ENCODE peak calls at places on chromosomes 2 and 18, in six cellular contexts. V is endodermal cell, G is GM12878, C is IMR-90, S is H9, R is astrocyte. M is an unnamed sample.

GRCh38 chr2:72780483-72780882 is 45.4 kb downstream of the EXOC6B start:
- DNase-seq in V (no peak), G (no peak), C (peak), S (no peak), R (peak), M (no peak)

GRCh38 chr2:156565066-156565710 is 129.0 kb downstream of the GPD2 start:
- DNase-seq in V (no peak), G (no peak), C (peak), S (no peak), R (peak), M (no peak)

GRCh38 chr18:63290456-63291200 is 28.9 kb downstream of the BCL2 start:
- DNase-seq in V (peak), G (no peak), C (no peak), S (no peak), R (no peak), M (no peak)

GRCh38 chr18:25058520-25058919 is 293.4 kb downstream of the ZNF521 start:
- DNase-seq in V (no peak), G (no peak), C (no peak), S (no peak), R (no peak), M (no peak)

GRCh38 chr2:129187379-129187778 is 792.1 kb upstream of the RAB6C start:
- DNase-seq in V (no peak), G (no peak), C (no peak), S (no peak), R (no peak), M (no peak)

GRCh38 chr2:217717541-217717940 is 285.3 kb downstream of the TNS1 start:
- DNase-seq in V (peak), G (no peak), C (no peak), S (no peak), R (no peak), M (no peak)

GRCh38 chr18:21740474-21740723 is 193 bp upstream of the MIB1 start:
- DNase-seq in V (no peak), G (no peak), C (peak), S (peak), R (peak), M (no peak)

GRCh38 chr2:135299656-135300244 is 231.3 kb downstream of the ZRANB3 start:
- DNase-seq in V (no peak), G (peak), C (peak), S (no peak), R (peak), M (no peak)

GRCh38 chr2:101577173-101577572 is 102.3 kb upstream of the RFX8 start:
- DNase-seq in V (no peak), G (no peak), C (peak), S (no peak), R (no peak), M (no peak)

GRCh38 chr2:222882484-222882928 is 21.7 kb downstream of the ACSL3 start:
- DNase-seq in V (no peak), G (no peak), C (no peak), S (no peak), R (no peak), M (no peak)

GRCh38 chr18:10736984-10737383 is 211.2 kb downstream of the NAPG start:
- DNase-seq in V (peak), G (no peak), C (no peak), S (no peak), R (no peak), M (no peak)

GRCh38 chr2:207768891-207769596 is 662 bp downstream of the FZD5 start:
- DNase-seq in V (peak), G (no peak), C (no peak), S (no peak), R (no peak), M (no peak)

GRCh38 chr18:54416459-54416858 is 58.8 kb downstream of the C18orf54 start:
- DNase-seq in V (no peak), G (no peak), C (peak), S (no peak), R (peak), M (no peak)

GRCh38 chr2:16640024-16640423 is 25.6 kb downstream of the CYRIA start:
- DNase-seq in V (no peak), G (no peak), C (no peak), S (no peak), R (no peak), M (no peak)

GRCh38 chr2:16638941-16639340 is 26.7 kb downstream of the CYRIA start:
- DNase-seq in V (no peak), G (no peak), C (no peak), S (no peak), R (no peak), M (no peak)

GRCh38 chr2:16641509-16641908 is 24.1 kb downstream of the CYRIA start:
- DNase-seq in V (no peak), G (no peak), C (no peak), S (no peak), R (no peak), M (no peak)

GRCh38 chr2:16640867-16641266 is 24.8 kb downstream of the CYRIA start:
- DNase-seq in V (no peak), G (no peak), C (peak), S (no peak), R (no peak), M (no peak)

DNA sequence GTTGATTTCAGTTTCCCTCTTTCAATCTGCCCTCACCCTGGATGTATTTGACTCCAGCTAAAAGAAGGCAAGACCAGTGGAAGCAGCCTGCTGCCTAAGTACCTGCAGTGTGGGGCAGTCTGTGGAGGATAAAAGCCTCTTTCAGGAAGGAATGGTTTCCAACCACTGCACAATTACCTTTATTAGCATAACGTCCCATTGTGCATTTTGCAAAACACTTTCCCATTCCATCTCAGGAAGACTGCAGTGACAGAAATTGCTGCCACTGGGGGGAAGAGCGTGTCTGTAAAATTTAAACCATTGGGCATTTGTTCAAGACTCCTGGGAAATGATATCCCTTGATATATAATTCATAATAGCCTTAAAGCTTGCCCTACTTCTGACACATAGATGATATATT is 26.2 kb downstream of the CYRIA start:
- DNase-seq in V (no peak), G (no peak), C (no peak), S (no peak), R (no peak), M (no peak)
- H3K9ac ChIP-seq in V (no peak), G (no peak), C (no peak), S (no peak), R (no peak), M (no peak)

DNA sequence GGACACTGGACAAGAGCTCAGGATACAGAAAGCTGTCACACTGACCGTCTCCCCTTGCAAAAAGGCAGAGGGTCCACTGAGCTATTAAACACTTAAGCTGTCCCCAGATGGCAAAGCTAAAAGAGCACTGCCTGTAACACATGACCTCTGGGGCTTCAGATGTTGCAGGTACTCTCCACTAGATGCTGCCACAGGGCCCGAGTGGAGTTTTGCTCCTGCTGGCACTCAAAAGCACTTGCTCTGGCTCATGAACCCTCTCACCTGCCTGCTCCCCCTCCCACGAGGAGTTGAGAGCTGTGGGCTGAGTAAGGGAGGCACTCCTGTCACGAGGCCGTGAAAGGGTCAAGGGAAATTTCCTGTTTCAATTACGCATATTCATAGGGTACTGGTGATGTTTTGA is 227.9 kb downstream of the PRKCE start:
- DNase-seq in V (no peak), G (no peak), C (no peak), S (peak), R (no peak), M (no peak)
- H3K9ac ChIP-seq in V (no peak), G (no peak), C (no peak), S (no peak), R (no peak), M (no peak)

GRCh38 chr2:16400127-16400623 is 265.5 kb downstream of the CYRIA start:
- DNase-seq in V (no peak), G (no peak), C (no peak), S (no peak), R (no peak), M (no peak)
- H3K9ac ChIP-seq in V (no peak), G (no peak), C (no peak), S (no peak), R (no peak), M (no peak)

DNA sequence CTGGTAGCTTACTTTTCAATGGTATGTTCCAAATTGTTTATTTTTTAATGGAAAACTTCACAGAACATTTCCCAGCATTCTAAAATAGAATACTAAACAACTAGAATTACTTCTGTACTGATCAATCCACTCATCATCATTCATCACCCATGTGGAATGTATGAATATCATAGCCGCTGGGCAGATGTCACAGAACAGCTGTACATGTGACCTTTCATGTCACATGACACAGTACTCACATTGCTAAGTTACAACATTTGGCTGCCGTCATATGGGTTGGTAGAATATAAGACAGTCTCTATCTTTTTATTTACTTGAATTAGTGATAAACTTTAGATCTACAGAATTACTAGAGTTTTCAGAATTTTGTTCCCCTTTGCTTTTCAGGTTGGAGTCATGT is 387.6 kb downstream of the ZEB2 start:
- DNase-seq in V (no peak), G (no peak), C (peak), S (no peak), R (peak), M (no peak)
- H3K9ac ChIP-seq in V (no peak), G (no peak), C (no peak), S (no peak), R (no peak), M (no peak)

GRCh38 chr2:201758229-201758628 is 22.5 kb downstream of the ALS2 start:
- DNase-seq in V (no peak), G (no peak), C (no peak), S (no peak), R (no peak), M (no peak)

GRCh38 chr2:201761101-201761500 is 19.6 kb downstream of the ALS2 start:
- DNase-seq in V (no peak), G (no peak), C (no peak), S (no peak), R (no peak), M (no peak)

GRCh38 chr2:201759567-201759966 is 21.2 kb downstream of the ALS2 start:
- DNase-seq in V (no peak), G (no peak), C (no peak), S (no peak), R (no peak), M (no peak)

GRCh38 chr2:201754683-201755415 is 25.9 kb downstream of the ALS2 start:
- DNase-seq in V (no peak), G (no peak), C (peak), S (no peak), R (no peak), M (no peak)

DNA sequence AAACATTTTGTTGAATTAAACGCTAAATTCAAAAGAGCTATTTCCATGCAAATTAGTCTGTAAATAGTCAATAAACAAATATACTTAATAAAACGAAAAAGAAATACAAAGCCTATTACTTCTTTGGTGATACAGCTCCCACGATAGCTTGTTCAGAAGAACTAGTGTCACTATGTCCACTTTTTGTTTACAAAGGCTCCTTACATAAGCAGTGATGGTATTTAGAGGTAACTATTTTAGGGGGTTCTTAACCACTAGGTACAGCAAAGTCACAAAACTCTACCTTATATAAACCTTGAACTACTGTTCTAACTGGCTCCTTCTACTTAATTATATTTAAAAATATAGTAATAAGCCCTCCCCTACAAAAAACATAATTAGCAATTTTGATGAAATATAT is 21.9 kb downstream of the ALS2 start:
- DNase-seq in V (no peak), G (no peak), C (no peak), S (no peak), R (no peak), M (no peak)
- H3K9ac ChIP-seq in V (no peak), G (no peak), C (no peak), S (no peak), R (no peak), M (no peak)

GRCh38 chr2:55014962-55015939 is 35.0 kb downstream of the RTN4 start:
- DNase-seq in V (peak), G (no peak), C (peak), S (no peak), R (peak), M (no peak)

GRCh38 chr2:55011741-55012574 is 38.3 kb downstream of the RTN4 start:
- DNase-seq in V (no peak), G (no peak), C (no peak), S (no peak), R (no peak), M (no peak)

GRCh38 chr2:55010915-55011314 is 39.3 kb downstream of the RTN4 start:
- DNase-seq in V (no peak), G (no peak), C (peak), S (no peak), R (no peak), M (no peak)

GRCh38 chr2:55013936-55014335 is 36.3 kb downstream of the RTN4 start:
- DNase-seq in V (no peak), G (no peak), C (no peak), S (no peak), R (no peak), M (no peak)

DNA sequence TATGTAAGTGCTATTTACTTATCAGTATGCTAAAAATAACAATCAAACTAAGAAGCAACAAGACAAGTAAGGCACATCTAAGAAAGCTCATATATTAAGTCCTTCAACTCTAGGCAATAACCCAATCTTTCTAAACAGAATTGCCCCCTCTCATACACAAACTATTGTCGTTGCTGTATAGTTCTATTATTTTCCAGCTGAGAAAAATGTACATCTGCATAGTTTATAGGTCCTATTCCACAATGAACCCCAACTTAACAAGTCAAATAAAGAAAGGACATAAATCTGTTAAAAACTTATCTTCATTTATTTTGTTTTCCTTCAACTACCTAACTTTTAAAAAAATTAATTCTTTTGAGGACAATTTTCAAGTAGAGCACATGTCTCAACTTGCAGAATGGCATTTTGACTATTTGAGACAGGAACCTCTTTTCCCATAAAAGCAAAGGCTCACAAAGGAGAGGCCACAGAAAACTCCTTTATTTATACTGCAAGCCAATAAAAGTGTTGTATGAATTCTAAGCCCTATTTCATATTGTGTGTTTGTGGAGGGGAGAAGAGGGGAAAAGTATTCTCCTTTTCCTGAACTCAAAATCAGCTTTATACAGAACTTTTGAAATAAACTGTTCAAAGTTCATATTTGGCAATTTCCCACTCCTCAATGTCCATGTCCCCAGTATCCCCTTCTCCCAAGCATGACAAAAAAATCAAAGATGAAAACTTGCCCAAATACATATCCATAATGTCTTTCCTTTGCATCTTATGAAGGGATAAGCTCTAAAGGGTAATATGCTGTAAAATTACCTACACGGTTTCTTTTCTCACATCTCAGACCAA is 37.4 kb downstream of the RTN4 start:
- DNase-seq in V (no peak), G (no peak), C (no peak), S (no peak), R (no peak), M (no peak)
- H3K9ac ChIP-seq in V (no peak), G (no peak), C (no peak), S (no peak), R (no peak), M (no peak)

M was measured in NT2/D1.